ENCODE peak calls at places on chromosomes 7 and 10, in nine cellular contexts. One of them, this sample, is unnamed.

GRCh38 chr10:4202936-4203335 is 417.9 kb upstream of the KLF6 start:
- DNase-seq in vagina: no peak
- DNase-seq in right atrium auricular region: no peak
- DNase-seq in fibroblast of lung: peak; percentile 8
- DNase-seq in cardiac muscle cell: no peak
- DNase-seq in AG09309: no peak
- DNase-seq in A549: no peak
- DNase-seq in foreskin fibroblast: peak; percentile 55
- DNase-seq in HepG2: no peak
- DNase-seq in this sample: no peak

GRCh38 chr10:80100861-80101695 is 22.6 kb downstream of the TMEM254 start:
- DNase-seq in A549: no peak
- DNase-seq in vagina: no peak
- DNase-seq in HepG2: no peak
- DNase-seq in foreskin fibroblast: no peak
- DNase-seq in cardiac muscle cell: peak; percentile 10
- DNase-seq in right atrium auricular region: no peak
- DNase-seq in AG09309: no peak
- DNase-seq in fibroblast of lung: no peak
- DNase-seq in this sample: no peak

GRCh38 chr7:42689626-42690025 is 222.2 kb downstream of the C7orf25 start:
- DNase-seq in HepG2: no peak
- DNase-seq in foreskin fibroblast: no peak
- DNase-seq in cardiac muscle cell: no peak
- DNase-seq in vagina: no peak
- DNase-seq in fibroblast of lung: no peak
- DNase-seq in AG09309: no peak
- DNase-seq in A549: no peak
- DNase-seq in right atrium auricular region: no peak
- DNase-seq in this sample: no peak

GRCh38 chr10:133474833-133475734 is 21.3 kb downstream of the SCART1 start:
- DNase-seq in A549: no peak
- DNase-seq in vagina: peak; percentile 58
- DNase-seq in HepG2: no peak
- DNase-seq in right atrium auricular region: peak; percentile 40
- DNase-seq in fibroblast of lung: no peak
- DNase-seq in cardiac muscle cell: no peak
- DNase-seq in AG09309: no peak
- DNase-seq in foreskin fibroblast: no peak
- DNase-seq in this sample: no peak

GRCh38 chr10:1036341-1036791 is 10.7 kb upstream of the IDI2 start:
- DNase-seq in fibroblast of lung: peak; percentile 89
- DNase-seq in cardiac muscle cell: no peak
- DNase-seq in right atrium auricular region: no peak
- DNase-seq in A549: peak; percentile 12
- DNase-seq in HepG2: no peak
- DNase-seq in AG09309: no peak
- DNase-seq in foreskin fibroblast: peak; percentile 64
- DNase-seq in vagina: no peak
- DNase-seq in this sample: peak; percentile 80

GRCh38 chr10:122424059-122424458 is 30.4 kb upstream of the ARMS2 start:
- DNase-seq in foreskin fibroblast: no peak
- DNase-seq in cardiac muscle cell: no peak
- DNase-seq in AG09309: no peak
- DNase-seq in vagina: no peak
- DNase-seq in right atrium auricular region: no peak
- DNase-seq in HepG2: no peak
- DNase-seq in fibroblast of lung: no peak
- DNase-seq in A549: no peak
- DNase-seq in this sample: no peak

GRCh38 chr10:62614389-62615157 is 189.9 kb upstream of the ADO start:
- DNase-seq in HepG2: no peak
- DNase-seq in cardiac muscle cell: no peak
- DNase-seq in vagina: no peak
- DNase-seq in AG09309: no peak
- DNase-seq in fibroblast of lung: peak; percentile 86
- DNase-seq in right atrium auricular region: no peak
- DNase-seq in foreskin fibroblast: peak; percentile 64
- DNase-seq in A549: no peak
- DNase-seq in this sample: no peak

GRCh38 chr7:140231779-140232491 is 55.2 kb upstream of the KDM7A start:
- DNase-seq in cardiac muscle cell: no peak
- DNase-seq in AG09309: no peak
- DNase-seq in HepG2: no peak
- DNase-seq in foreskin fibroblast: no peak
- DNase-seq in A549: no peak
- DNase-seq in vagina: no peak
- DNase-seq in fibroblast of lung: no peak
- DNase-seq in right atrium auricular region: no peak
- DNase-seq in this sample: no peak

GRCh38 chr7:155921804-155922506 is 109.7 kb upstream of the SHH start:
- DNase-seq in cardiac muscle cell: no peak
- DNase-seq in AG09309: no peak
- DNase-seq in foreskin fibroblast: no peak
- DNase-seq in vagina: no peak
- DNase-seq in HepG2: no peak
- DNase-seq in right atrium auricular region: no peak
- DNase-seq in A549: no peak
- DNase-seq in fibroblast of lung: no peak
- DNase-seq in this sample: no peak

GRCh38 chr10:71696635-71697326 is 22.8 kb downstream of the C10orf105 start:
- DNase-seq in right atrium auricular region: no peak
- DNase-seq in cardiac muscle cell: peak; percentile 77
- DNase-seq in foreskin fibroblast: peak; percentile 56
- DNase-seq in AG09309: no peak
- DNase-seq in HepG2: peak; percentile 33
- DNase-seq in A549: peak; percentile 76
- DNase-seq in vagina: no peak
- DNase-seq in fibroblast of lung: no peak
- DNase-seq in this sample: no peak

GRCh38 chr7:78473902-78474301 is 675.3 kb downstream of the PHTF2 start:
- DNase-seq in HepG2: no peak
- DNase-seq in AG09309: no peak
- DNase-seq in fibroblast of lung: no peak
- DNase-seq in foreskin fibroblast: no peak
- DNase-seq in right atrium auricular region: no peak
- DNase-seq in A549: no peak
- DNase-seq in cardiac muscle cell: peak; percentile 46
- DNase-seq in vagina: no peak
- DNase-seq in this sample: no peak

GRCh38 chr7:55458351-55458750 is 93.2 kb downstream of the LANCL2 start:
- DNase-seq in foreskin fibroblast: no peak
- DNase-seq in fibroblast of lung: no peak
- DNase-seq in AG09309: no peak
- DNase-seq in right atrium auricular region: no peak
- DNase-seq in A549: no peak
- DNase-seq in cardiac muscle cell: no peak
- DNase-seq in vagina: no peak
- DNase-seq in HepG2: no peak
- DNase-seq in this sample: no peak

GRCh38 chr10:13382759-13383753 is 35.0 kb upstream of the SEPHS1 start:
- DNase-seq in A549: no peak
- DNase-seq in foreskin fibroblast: peak; percentile 17
- DNase-seq in right atrium auricular region: no peak
- DNase-seq in HepG2: no peak
- DNase-seq in AG09309: no peak
- DNase-seq in fibroblast of lung: peak; percentile 14
- DNase-seq in vagina: no peak
- DNase-seq in cardiac muscle cell: no peak
- DNase-seq in this sample: no peak

GRCh38 chr7:41261081-41261480 is 441.8 kb downstream of the INHBA start:
- DNase-seq in cardiac muscle cell: no peak
- DNase-seq in HepG2: no peak
- DNase-seq in vagina: no peak
- DNase-seq in AG09309: no peak
- DNase-seq in fibroblast of lung: no peak
- DNase-seq in right atrium auricular region: no peak
- DNase-seq in A549: no peak
- DNase-seq in foreskin fibroblast: no peak
- DNase-seq in this sample: no peak

GRCh38 chr7:43295429-43295828 is 183.0 kb downstream of the HECW1 start:
- DNase-seq in right atrium auricular region: no peak
- DNase-seq in fibroblast of lung: no peak
- DNase-seq in HepG2: no peak
- DNase-seq in cardiac muscle cell: no peak
- DNase-seq in AG09309: no peak
- DNase-seq in foreskin fibroblast: no peak
- DNase-seq in vagina: peak; percentile 29
- DNase-seq in A549: no peak
- DNase-seq in this sample: no peak

GRCh38 chr10:28282341-28282740 is 20.5 kb downstream of the MPP7 start:
- DNase-seq in HepG2: no peak
- DNase-seq in vagina: no peak
- DNase-seq in cardiac muscle cell: no peak
- DNase-seq in A549: no peak
- DNase-seq in AG09309: no peak
- DNase-seq in fibroblast of lung: no peak
- DNase-seq in foreskin fibroblast: no peak
- DNase-seq in right atrium auricular region: no peak
- DNase-seq in this sample: no peak

GRCh38 chr10:73404690-73405089 is 9.2 kb downstream of the ANXA7 start:
- DNase-seq in AG09309: no peak
- DNase-seq in HepG2: no peak
- DNase-seq in A549: no peak
- DNase-seq in vagina: no peak
- DNase-seq in foreskin fibroblast: no peak
- DNase-seq in right atrium auricular region: no peak
- DNase-seq in cardiac muscle cell: no peak
- DNase-seq in fibroblast of lung: no peak
- DNase-seq in this sample: no peak

GRCh38 chr7:6016653-6016966 is 7.5 kb downstream of the AIMP2 start:
- DNase-seq in AG09309: no peak
- DNase-seq in foreskin fibroblast: no peak
- DNase-seq in A549: no peak
- DNase-seq in vagina: no peak
- DNase-seq in right atrium auricular region: no peak
- DNase-seq in cardiac muscle cell: no peak
- DNase-seq in HepG2: no peak
- DNase-seq in fibroblast of lung: no peak
- DNase-seq in this sample: no peak

GRCh38 chr10:98485959-98486358 is 39.2 kb upstream of the HPS1 start:
- DNase-seq in A549: no peak
- DNase-seq in right atrium auricular region: no peak
- DNase-seq in foreskin fibroblast: peak; percentile 58
- DNase-seq in vagina: no peak
- DNase-seq in cardiac muscle cell: no peak
- DNase-seq in AG09309: no peak
- DNase-seq in fibroblast of lung: peak; percentile 11
- DNase-seq in HepG2: no peak
- DNase-seq in this sample: no peak

GRCh38 chr7:74230446-74231231 is 20.8 kb downstream of the LAT2 start:
- DNase-seq in cardiac muscle cell: no peak
- DNase-seq in A549: no peak
- DNase-seq in foreskin fibroblast: no peak
- DNase-seq in vagina: no peak
- DNase-seq in AG09309: no peak
- DNase-seq in right atrium auricular region: no peak
- DNase-seq in fibroblast of lung: no peak
- DNase-seq in HepG2: no peak
- DNase-seq in this sample: no peak

GRCh38 chr7:118590107-118590506 is 365.6 kb downstream of the ANKRD7 start:
- DNase-seq in vagina: no peak
- DNase-seq in foreskin fibroblast: no peak
- DNase-seq in cardiac muscle cell: peak; percentile 7
- DNase-seq in right atrium auricular region: no peak
- DNase-seq in AG09309: no peak
- DNase-seq in fibroblast of lung: no peak
- DNase-seq in HepG2: no peak
- DNase-seq in A549: no peak
- DNase-seq in this sample: no peak
- TF ChIP-seq CTCF in vagina: no peak
- TF ChIP-seq CTCF in foreskin fibroblast: no peak
- TF ChIP-seq CTCF in cardiac muscle cell: no peak
- TF ChIP-seq CTCF in right atrium auricular region: no peak
- TF ChIP-seq CTCF in AG09309: no peak
- TF ChIP-seq CTCF in fibroblast of lung: peak; percentile 15
- TF ChIP-seq CTCF in HepG2: no peak
- TF ChIP-seq CTCF in A549: no peak
- TF ChIP-seq CTCF in this sample: peak; percentile 73

GRCh38 chr10:8052344-8052969 is 2.0 kb upstream of the GATA3 start:
- DNase-seq in vagina: no peak
- DNase-seq in fibroblast of lung: no peak
- DNase-seq in foreskin fibroblast: no peak
- DNase-seq in A549: no peak
- DNase-seq in right atrium auricular region: no peak
- DNase-seq in cardiac muscle cell: no peak
- DNase-seq in AG09309: no peak
- DNase-seq in HepG2: no peak
- DNase-seq in this sample: no peak
- H3K4me3 ChIP-seq in vagina: no peak overlapping the region
- H3K4me3 ChIP-seq in fibroblast of lung: no peak overlapping the region
- H3K4me3 ChIP-seq in foreskin fibroblast: no peak overlapping the region
- H3K4me3 ChIP-seq in A549: no peak overlapping the region
- H3K4me3 ChIP-seq in right atrium auricular region: no peak overlapping the region
- H3K4me3 ChIP-seq in cardiac muscle cell: no peak overlapping the region
- H3K4me3 ChIP-seq in AG09309: no peak overlapping the region
- H3K4me3 ChIP-seq in HepG2: no peak overlapping the region
- H3K4me3 ChIP-seq in this sample: no peak overlapping the region

GRCh38 chr7:34317039-34317438 is 341.0 kb upstream of the NPSR1 start:
- DNase-seq in right atrium auricular region: no peak
- DNase-seq in foreskin fibroblast: no peak
- DNase-seq in AG09309: no peak
- DNase-seq in vagina: no peak
- DNase-seq in HepG2: no peak
- DNase-seq in cardiac muscle cell: no peak
- DNase-seq in A549: no peak
- DNase-seq in fibroblast of lung: no peak
- DNase-seq in this sample: no peak

GRCh38 chr7:34322841-34323240 is 335.2 kb upstream of the NPSR1 start:
- DNase-seq in foreskin fibroblast: no peak
- DNase-seq in fibroblast of lung: no peak
- DNase-seq in cardiac muscle cell: no peak
- DNase-seq in AG09309: no peak
- DNase-seq in A549: no peak
- DNase-seq in right atrium auricular region: no peak
- DNase-seq in vagina: no peak
- DNase-seq in HepG2: no peak
- DNase-seq in this sample: no peak

GRCh38 chr7:34320412-34320811 is 337.6 kb upstream of the NPSR1 start:
- DNase-seq in AG09309: no peak
- DNase-seq in vagina: no peak
- DNase-seq in A549: no peak
- DNase-seq in cardiac muscle cell: no peak
- DNase-seq in fibroblast of lung: no peak
- DNase-seq in right atrium auricular region: no peak
- DNase-seq in foreskin fibroblast: peak; percentile 20
- DNase-seq in HepG2: no peak
- DNase-seq in this sample: no peak

GRCh38 chr7:34320926-34321609 is 336.9 kb upstream of the NPSR1 start:
- DNase-seq in fibroblast of lung: peak; percentile 68
- DNase-seq in HepG2: peak; percentile 67
- DNase-seq in foreskin fibroblast: peak; percentile 89
- DNase-seq in AG09309: peak; percentile 35
- DNase-seq in A549: peak; percentile 82
- DNase-seq in cardiac muscle cell: peak; percentile 80
- DNase-seq in right atrium auricular region: peak; percentile 66
- DNase-seq in vagina: no peak
- DNase-seq in this sample: no peak
- TF ChIP-seq CTCF in fibroblast of lung: peak; percentile 92
- TF ChIP-seq CTCF in HepG2: peak; percentile 88
- TF ChIP-seq CTCF in foreskin fibroblast: peak; percentile 93
- TF ChIP-seq CTCF in AG09309: peak; percentile 89
- TF ChIP-seq CTCF in A549: peak; percentile 91
- TF ChIP-seq CTCF in cardiac muscle cell: peak; percentile 90
- TF ChIP-seq CTCF in right atrium auricular region: peak; percentile 85
- TF ChIP-seq CTCF in vagina: peak; percentile 76
- TF ChIP-seq CTCF in this sample: peak; percentile 94

GRCh38 chr7:128363261-128363721 is 1.8 kb upstream of the PRRT4 start:
- DNase-seq in HepG2: no peak
- DNase-seq in cardiac muscle cell: no peak
- DNase-seq in foreskin fibroblast: no peak
- DNase-seq in vagina: no peak
- DNase-seq in A549: no peak
- DNase-seq in right atrium auricular region: no peak
- DNase-seq in AG09309: no peak
- DNase-seq in fibroblast of lung: no peak
- DNase-seq in this sample: no peak
- H3K4me3 ChIP-seq in HepG2: no peak overlapping the region
- H3K4me3 ChIP-seq in cardiac muscle cell: no peak overlapping the region
- H3K4me3 ChIP-seq in foreskin fibroblast: no peak overlapping the region
- H3K4me3 ChIP-seq in vagina: no peak overlapping the region
- H3K4me3 ChIP-seq in A549: no peak overlapping the region
- H3K4me3 ChIP-seq in right atrium auricular region: no peak overlapping the region
- H3K4me3 ChIP-seq in AG09309: no peak overlapping the region
- H3K4me3 ChIP-seq in fibroblast of lung: no peak overlapping the region
- H3K4me3 ChIP-seq in this sample: no peak overlapping the region

This sample was measured in epithelial cell of proximal tubule.